ENCODE peak calls at places on chromosomes 4 and X, in seven cellular contexts. One of them, this sample, is unnamed.

GRCh38 chr4:4577359-4577875 is 35.6 kb upstream of the STX18 start:
- DNase-seq in sigmoid colon: no peak
- DNase-seq in HFF-Myc: no peak
- DNase-seq in HL-60: no peak
- DNase-seq in OCI-LY7: no peak
- DNase-seq in AG10803: no peak
- DNase-seq in tibial nerve: no peak
- DNase-seq in this sample: no peak

GRCh38 chr4:67035986-67036385 is 509.3 kb downstream of the CENPC start:
- DNase-seq in sigmoid colon: no peak
- DNase-seq in tibial nerve: no peak
- DNase-seq in OCI-LY7: no peak
- DNase-seq in HFF-Myc: no peak
- DNase-seq in AG10803: no peak
- DNase-seq in HL-60: no peak
- DNase-seq in this sample: no peak

GRCh38 chrX:102837843-102838242 is 99.2 kb upstream of the RAB40AL start:
- DNase-seq in tibial nerve: no peak
- DNase-seq in sigmoid colon: no peak
- DNase-seq in AG10803: peak
- DNase-seq in OCI-LY7: no peak
- DNase-seq in HFF-Myc: no peak
- DNase-seq in HL-60: no peak
- DNase-seq in this sample: no peak

GRCh38 chrX:155666741-155667140 is 54.0 kb upstream of the TMLHE start:
- DNase-seq in sigmoid colon: no peak
- DNase-seq in OCI-LY7: no peak
- DNase-seq in tibial nerve: no peak
- DNase-seq in HFF-Myc: no peak
- DNase-seq in AG10803: no peak
- DNase-seq in HL-60: no peak
- DNase-seq in this sample: no peak

GRCh38 chrX:134631404-134632346 is 26.6 kb downstream of the PLAC1 start:
- DNase-seq in HFF-Myc: peak
- DNase-seq in tibial nerve: peak
- DNase-seq in AG10803: peak
- DNase-seq in OCI-LY7: no peak
- DNase-seq in sigmoid colon: peak
- DNase-seq in HL-60: no peak
- DNase-seq in this sample: no peak

GRCh38 chr4:3241905-3242304 is 7.1 kb upstream of the MSANTD1 start:
- DNase-seq in HL-60: no peak
- DNase-seq in HFF-Myc: peak
- DNase-seq in tibial nerve: no peak
- DNase-seq in AG10803: peak
- DNase-seq in OCI-LY7: no peak
- DNase-seq in sigmoid colon: peak
- DNase-seq in this sample: no peak

GRCh38 chr4:140367738-140368137 is 5.7 kb upstream of the SCOC start:
- DNase-seq in HFF-Myc: no peak
- DNase-seq in AG10803: peak
- DNase-seq in sigmoid colon: no peak
- DNase-seq in OCI-LY7: no peak
- DNase-seq in HL-60: no peak
- DNase-seq in tibial nerve: no peak
- DNase-seq in this sample: no peak

GRCh38 chrX:1527457-1527856 is 9.5 kb downstream of the P2RY8 start:
- DNase-seq in HFF-Myc: no peak
- DNase-seq in AG10803: no peak
- DNase-seq in HL-60: no peak
- DNase-seq in OCI-LY7: no peak
- DNase-seq in sigmoid colon: no peak
- DNase-seq in tibial nerve: no peak
- DNase-seq in this sample: no peak

GRCh38 chr4:169492436-169493163 is 119.8 kb downstream of the NEK1 start:
- DNase-seq in HFF-Myc: peak
- DNase-seq in tibial nerve: no peak
- DNase-seq in AG10803: peak
- DNase-seq in sigmoid colon: no peak
- DNase-seq in OCI-LY7: peak
- DNase-seq in HL-60: peak
- DNase-seq in this sample: no peak

GRCh38 chr4:128516568-128516967 is 229.0 kb upstream of the PGRMC2 start:
- DNase-seq in tibial nerve: no peak
- DNase-seq in OCI-LY7: no peak
- DNase-seq in AG10803: peak
- DNase-seq in HFF-Myc: peak
- DNase-seq in HL-60: no peak
- DNase-seq in sigmoid colon: no peak
- DNase-seq in this sample: no peak

GRCh38 chr4:25213327-25213979 is 20.4 kb upstream of the PI4K2B start:
- DNase-seq in OCI-LY7: no peak
- DNase-seq in AG10803: no peak
- DNase-seq in sigmoid colon: no peak
- DNase-seq in HFF-Myc: no peak
- DNase-seq in tibial nerve: no peak
- DNase-seq in HL-60: no peak
- DNase-seq in this sample: no peak

GRCh38 chr4:126592088-126592487 is 1040.7 kb upstream of the INTU start:
- DNase-seq in HL-60: no peak
- DNase-seq in HFF-Myc: no peak
- DNase-seq in AG10803: no peak
- DNase-seq in tibial nerve: no peak
- DNase-seq in sigmoid colon: no peak
- DNase-seq in OCI-LY7: no peak
- DNase-seq in this sample: no peak

GRCh38 chrX:71183341-71183740 is 38.7 kb downstream of the NLGN3 start:
- DNase-seq in sigmoid colon: no peak
- DNase-seq in HFF-Myc: no peak
- DNase-seq in tibial nerve: no peak
- DNase-seq in HL-60: no peak
- DNase-seq in AG10803: no peak
- DNase-seq in OCI-LY7: no peak
- DNase-seq in this sample: no peak
- TF ChIP-seq CTCF in sigmoid colon: no peak
- TF ChIP-seq CTCF in HFF-Myc: no peak
- TF ChIP-seq CTCF in tibial nerve: no peak
- TF ChIP-seq CTCF in HL-60: no peak
- TF ChIP-seq CTCF in AG10803: no peak
- TF ChIP-seq CTCF in OCI-LY7: no peak
- TF ChIP-seq CTCF in this sample: no peak

GRCh38 chr4:73621357-73621756 is 1.1 kb upstream of the RASSF6 start:
- DNase-seq in tibial nerve: no peak
- DNase-seq in HL-60: no peak
- DNase-seq in AG10803: no peak
- DNase-seq in HFF-Myc: no peak
- DNase-seq in OCI-LY7: no peak
- DNase-seq in sigmoid colon: no peak
- DNase-seq in this sample: no peak

GRCh38 chr4:73615613-73616012 is 4.6 kb downstream of the RASSF6 start:
- DNase-seq in HL-60: no peak
- DNase-seq in sigmoid colon: no peak
- DNase-seq in AG10803: no peak
- DNase-seq in OCI-LY7: peak
- DNase-seq in tibial nerve: no peak
- DNase-seq in HFF-Myc: no peak
- DNase-seq in this sample: no peak

GRCh38 chr4:73619351-73619750 is 885 bp downstream of the RASSF6 start:
- DNase-seq in HL-60: no peak
- DNase-seq in sigmoid colon: no peak
- DNase-seq in HFF-Myc: no peak
- DNase-seq in tibial nerve: no peak
- DNase-seq in AG10803: no peak
- DNase-seq in OCI-LY7: peak
- DNase-seq in this sample: no peak

GRCh38 chr4:73617256-73617655 is 3.0 kb downstream of the RASSF6 start:
- DNase-seq in tibial nerve: no peak
- DNase-seq in OCI-LY7: peak
- DNase-seq in sigmoid colon: no peak
- DNase-seq in HFF-Myc: no peak
- DNase-seq in HL-60: no peak
- DNase-seq in AG10803: no peak
- DNase-seq in this sample: no peak

DNA sequence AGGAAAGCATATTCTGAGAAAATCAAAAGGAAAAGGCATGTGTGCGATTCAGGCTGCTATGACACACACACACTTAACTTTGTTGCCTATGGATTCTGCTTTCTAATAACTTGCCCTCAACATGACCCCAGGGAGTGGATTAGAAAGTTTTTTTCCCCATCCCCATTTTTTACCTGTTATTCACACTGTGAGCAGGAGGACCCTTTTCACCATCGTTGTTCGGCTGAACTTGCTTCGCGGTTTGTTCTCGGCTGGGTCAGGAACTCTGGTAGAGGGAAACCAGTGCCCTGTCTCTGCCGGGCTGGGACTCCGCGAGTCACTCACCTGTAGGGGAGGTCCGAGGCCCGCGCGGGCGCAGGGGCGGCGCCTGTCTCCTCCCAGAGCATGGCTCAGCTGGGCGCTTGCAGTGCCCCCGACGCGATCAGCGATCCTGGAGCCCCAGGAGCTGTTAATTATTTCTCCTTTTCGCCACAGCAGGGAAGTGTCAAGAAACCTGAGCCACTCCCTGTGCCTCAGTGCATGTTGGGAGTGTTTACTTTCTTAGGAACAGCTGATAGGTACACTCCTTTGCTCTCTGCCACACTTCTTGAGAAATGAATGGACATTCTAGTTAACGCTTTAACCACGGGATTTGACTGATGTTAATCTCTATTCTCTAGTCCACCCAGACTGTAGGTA is at the start of gene RASSF6:
- DNase-seq in HFF-Myc: no peak
- DNase-seq in sigmoid colon: no peak
- DNase-seq in OCI-LY7: peak
- DNase-seq in AG10803: no peak
- DNase-seq in HL-60: peak
- DNase-seq in tibial nerve: no peak
- DNase-seq in this sample: no peak
- H3K4me3 ChIP-seq in HFF-Myc: peak
- H3K4me3 ChIP-seq in sigmoid colon: peak
- H3K4me3 ChIP-seq in OCI-LY7: peak
- H3K4me3 ChIP-seq in AG10803: no peak
- H3K4me3 ChIP-seq in HL-60: peak
- H3K4me3 ChIP-seq in tibial nerve: peak
- H3K4me3 ChIP-seq in this sample: peak

DNA sequence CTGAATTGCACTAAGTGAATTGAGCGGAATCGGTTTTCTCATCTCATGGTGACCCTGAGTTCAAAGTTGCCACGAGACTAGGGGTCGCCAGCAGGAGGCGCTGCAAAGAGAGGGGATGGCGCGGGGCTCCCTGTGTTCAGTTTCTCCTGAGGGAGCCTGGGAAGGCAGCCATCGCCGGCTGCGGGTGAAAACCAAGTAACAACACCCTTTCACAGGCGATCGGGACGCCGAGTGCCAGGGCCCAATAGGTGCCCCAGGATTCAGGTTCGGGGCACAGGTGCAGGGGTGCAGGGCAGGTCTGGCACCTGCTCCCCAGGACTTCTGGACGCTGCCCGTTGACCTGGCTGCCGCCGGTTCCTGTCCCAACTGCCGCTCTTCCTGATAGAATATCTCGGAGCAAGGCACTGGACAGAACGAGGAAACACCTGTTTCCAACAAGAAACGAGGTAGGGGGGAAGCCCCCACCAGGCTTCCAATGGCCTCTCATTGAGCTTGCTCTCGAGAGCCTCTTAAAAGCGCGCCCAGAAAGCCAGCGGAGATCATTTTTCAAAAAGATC is 1.1 kb upstream of the FGF16 start:
- DNase-seq in HL-60: no peak
- DNase-seq in HFF-Myc: no peak
- DNase-seq in sigmoid colon: no peak
- DNase-seq in OCI-LY7: no peak
- DNase-seq in AG10803: no peak
- DNase-seq in tibial nerve: no peak
- DNase-seq in this sample: no peak
- TF ChIP-seq CTCF in HL-60: no peak
- TF ChIP-seq CTCF in HFF-Myc: no peak
- TF ChIP-seq CTCF in sigmoid colon: no peak
- TF ChIP-seq CTCF in OCI-LY7: peak
- TF ChIP-seq CTCF in AG10803: peak
- TF ChIP-seq CTCF in tibial nerve: no peak
- TF ChIP-seq CTCF in this sample: peak

GRCh38 chr4:107036602-107037151 is 564 bp upstream of the DKK2 start:
- DNase-seq in tibial nerve: no peak
- DNase-seq in HFF-Myc: no peak
- DNase-seq in sigmoid colon: peak
- DNase-seq in AG10803: no peak
- DNase-seq in OCI-LY7: no peak
- DNase-seq in HL-60: no peak
- DNase-seq in this sample: no peak
- H3K4me3 ChIP-seq in tibial nerve: peak
- H3K4me3 ChIP-seq in HFF-Myc: peak
- H3K4me3 ChIP-seq in sigmoid colon: peak
- H3K4me3 ChIP-seq in AG10803: peak
- H3K4me3 ChIP-seq in OCI-LY7: no peak
- H3K4me3 ChIP-seq in HL-60: peak
- H3K4me3 ChIP-seq in this sample: peak

DNA sequence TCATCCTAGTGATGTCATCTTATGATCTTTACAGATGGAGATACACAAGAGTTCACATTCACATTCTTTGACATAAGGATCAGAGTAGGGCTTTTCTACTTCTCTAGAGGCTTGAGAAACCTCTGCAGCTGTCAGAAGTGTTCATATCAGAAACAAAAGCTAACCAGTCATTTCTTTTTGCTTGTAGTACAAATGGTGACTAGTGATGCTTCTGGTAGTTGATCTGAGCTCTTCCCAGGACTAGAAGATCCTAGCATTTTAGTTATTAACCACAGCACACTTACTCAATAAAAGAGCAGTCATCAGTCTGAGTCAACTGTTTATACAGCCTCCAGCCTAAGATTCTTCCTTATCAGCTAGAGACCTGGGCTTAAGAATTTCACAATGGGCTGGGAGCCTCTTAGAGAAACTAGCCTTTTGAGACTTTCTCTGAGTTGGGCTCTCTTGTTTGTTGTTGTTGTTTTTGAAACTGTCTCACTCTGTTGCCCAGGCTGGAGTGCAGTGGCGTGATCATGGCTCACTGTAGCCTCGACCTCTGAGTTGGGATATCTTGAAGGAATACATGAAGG is 84.1 kb downstream of the TMEM164 start:
- DNase-seq in tibial nerve: no peak
- DNase-seq in HL-60: peak
- DNase-seq in sigmoid colon: no peak
- DNase-seq in HFF-Myc: no peak
- DNase-seq in OCI-LY7: no peak
- DNase-seq in AG10803: peak
- DNase-seq in this sample: peak
- TF ChIP-seq CTCF in tibial nerve: no peak
- TF ChIP-seq CTCF in HL-60: no peak
- TF ChIP-seq CTCF in sigmoid colon: no peak
- TF ChIP-seq CTCF in HFF-Myc: no peak
- TF ChIP-seq CTCF in OCI-LY7: no peak
- TF ChIP-seq CTCF in AG10803: no peak
- TF ChIP-seq CTCF in this sample: no peak